ENCODE peak calls at places on chromosomes 13 and 19, in nine cellular contexts. M, F, E, V, D, H, P, L and B are unnamed samples.

GRCh38 chr13:39942901-39943273 is 287.4 kb downstream of the COG6 start:
- DNase-seq in M (peak; percentile 75), P (peak; percentile 59), D (peak; percentile 60), L (peak; percentile 46), H (peak; percentile 70), E (peak; percentile 64), F (peak; percentile 84), V (peak; percentile 79), B (peak; percentile 8)

GRCh38 chr13:46124531-46124966 is 19.7 kb upstream of the CPB2 start:
- DNase-seq in E (peak; percentile 53), M (no peak), P (no peak), L (no peak), V (no peak), F (no peak), D (peak; percentile 34), H (no peak), B (no peak)

GRCh38 chr19:33419763-33420080 is 46.2 kb downstream of the CEBPG start:
- DNase-seq in F (no peak), P (no peak), E (no peak), L (no peak), H (no peak), M (no peak), D (no peak), V (no peak), B (no peak)

GRCh38 chr13:45918597-45918996 is 67.0 kb upstream of the SIAH3 start:
- DNase-seq in H (no peak), D (no peak), F (no peak), V (no peak), E (no peak), M (no peak), L (no peak), P (no peak), B (no peak)

GRCh38 chr19:16637535-16637934 is 9.5 kb upstream of the MED26 start:
- DNase-seq in P (no peak), V (no peak), L (no peak), H (no peak), M (no peak), F (no peak), D (no peak), E (no peak), B (no peak)

GRCh38 chr13:97130201-97130600 is 91.9 kb upstream of the MBNL2 start:
- DNase-seq in F (no peak), D (no peak), P (no peak), M (no peak), H (no peak), E (no peak), L (no peak), V (no peak), B (no peak)

GRCh38 chr19:42116308-42117075 is 15.8 kb downstream of the POU2F2 start:
- DNase-seq in P (no peak), H (no peak), D (no peak), L (no peak), V (no peak), F (no peak), E (no peak), M (no peak), B (no peak)

GRCh38 chr13:25171517-25172302 is at the start of gene AMER2:
- DNase-seq in H (no peak), D (no peak), V (no peak), E (no peak), L (peak; percentile 20), P (no peak), F (peak; percentile 16), M (peak; percentile 46), B (no peak)

GRCh38 chr13:98921786-98922185 is 56.1 kb downstream of the DOCK9 start:
- DNase-seq in M (no peak), L (no peak), F (no peak), V (no peak), P (no peak), D (no peak), H (no peak), E (no peak), B (no peak)

GRCh38 chr13:24606486-24607170 is 73.6 kb upstream of the ATP12A start:
- DNase-seq in H (no peak), P (no peak), L (no peak), D (no peak), E (peak; percentile 22), V (no peak), F (no peak), M (no peak), B (no peak)

GRCh38 chr19:28221736-28222135 is 991.2 kb downstream of the UQCRFS1 start:
- DNase-seq in V (no peak), M (no peak), E (no peak), D (no peak), L (no peak), P (no peak), H (no peak), F (no peak), B (no peak)

GRCh38 chr13:98919566-98919965 is 58.3 kb downstream of the DOCK9 start:
- DNase-seq in P (no peak), D (no peak), V (no peak), F (no peak), M (no peak), H (no peak), L (no peak), E (no peak), B (no peak)

GRCh38 chr13:109345433-109345941 is 440.9 kb downstream of the IRS2 start:
- DNase-seq in M (no peak), F (peak; percentile 21), E (no peak), P (no peak), H (no peak), V (no peak), L (no peak), D (no peak), B (no peak)
- TF ChIP-seq CTCF in M (no peak), F (no peak), E (no peak), P (no peak), H (no peak), V (no peak), L (no peak), D (no peak), B (no peak)

DNA sequence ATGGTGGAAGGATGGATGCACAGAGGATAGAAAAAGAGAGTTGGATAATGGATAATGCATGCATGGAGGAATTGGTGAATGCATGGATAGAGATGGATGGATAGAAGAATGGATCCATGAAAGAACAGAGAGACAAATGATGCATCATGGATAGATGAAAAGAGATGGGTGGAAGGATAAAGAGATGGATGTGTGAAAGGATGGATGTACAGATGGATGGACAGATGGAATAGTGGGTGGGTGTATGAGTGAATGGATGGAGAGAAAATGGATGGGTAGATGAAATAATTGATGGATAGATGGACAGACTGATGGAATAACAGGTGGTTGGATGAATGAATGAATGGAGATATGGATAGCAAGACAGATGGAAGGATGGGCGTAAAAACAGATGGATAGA is 25.7 kb downstream of the OLFM2 start:
- DNase-seq in E (no peak), V (no peak), L (no peak), D (no peak), P (no peak), M (no peak), F (no peak), H (no peak), B (no peak)
- TF ChIP-seq CTCF in E (no peak), V (no peak), L (no peak), D (no peak), P (no peak), M (no peak), F (no peak), H (no peak), B (no peak)

GRCh38 chr13:113819341-113819730 is 44.5 kb downstream of the GAS6 start:
- DNase-seq in P (no peak), V (no peak), D (no peak), L (no peak), E (no peak), F (no peak), M (no peak), H (no peak), B (no peak)
- TF ChIP-seq CTCF in P (no peak), V (no peak), D (no peak), L (no peak), E (no peak), F (no peak), M (no peak), H (no peak), B (no peak)

GRCh38 chr19:13396256-13397080 is 109.8 kb downstream of the CACNA1A start:
- DNase-seq in V (no peak), M (peak; percentile 29), F (peak; percentile 85), D (peak; percentile 42), H (peak; percentile 16), E (peak; percentile 52), P (no peak), L (peak; percentile 20), B (peak; percentile 24)
- TF ChIP-seq CTCF in V (no peak), M (no peak), F (no peak), D (no peak), H (no peak), E (no peak), P (no peak), L (no peak), B (no peak)

GRCh38 chr19:48615145-48616040 is 517 bp upstream of the FAM83E start:
- DNase-seq in M (no peak), D (no peak), V (no peak), E (no peak), H (no peak), P (no peak), L (no peak), F (no peak), B (no peak)
- TF ChIP-seq CTCF in M (no peak), D (no peak), V (no peak), E (no peak), H (no peak), P (no peak), L (no peak), F (no peak), B (no peak)

GRCh38 chr13:55244991-55245644 is 1895.6 kb upstream of the PRR20A start:
- DNase-seq in H (no peak), L (no peak), D (no peak), P (no peak), F (no peak), E (no peak), M (no peak), V (no peak), B (no peak)
- TF ChIP-seq CTCF in H (no peak), L (no peak), D (no peak), P (no peak), F (no peak), E (no peak), M (no peak), V (no peak), B (no peak)